ENCODE peak calls at places on chromosomes 16 and 17, in eight cellular contexts. Z is K562; D is activated T-helper 2 cell treated with anti-CD3 and anti-CD28 coated beads, Interferon-gamma antibody, Interleukin-2, Interleukin-4, amounts not matched to agents 10 μg/mL and 5 μg/mL and 100 μg/mL, durations not matched to agents 14 hours and 24 hours and 36 hours; W is T follicular helper cell; K is activated T-helper 1 cell treated with anti-CD3 and anti-CD28 coated beads, Interleukin-2, amount 50 U/mL, for 16 hours; I is C1 segment of cervical spinal cord; U is activated CD4-positive, CD25-positive, alpha-beta regulatory T cell; N is activated CD4-positive, alpha-beta memory T cell treated with anti-CD3 and anti-CD28 coated beads, Interleukin-2, amount 10 ng/mL, durations not matched to agents 7 days and 5 days. G is an unnamed sample.

GRCh38 chr17:13694934-13695333 is 93.2 kb upstream of the HS3ST3A1 start:
- DNase-seq in Z (no peak), D (no peak), W (no peak), K (no peak), I (no peak), U (no peak), N (no peak), G (no peak)

GRCh38 chr17:20095366-20096080 is 86.4 kb downstream of the SPECC1 start:
- DNase-seq in Z (no peak), D (no peak), W (no peak), K (no peak), I (peak), U (no peak), N (no peak), G (peak)

GRCh38 chr17:34305061-34305460 is 14.2 kb upstream of the CCL8 start:
- DNase-seq in Z (no peak), D (no peak), W (no peak), K (no peak), I (no peak), U (no peak), N (no peak), G (no peak)

GRCh38 chr17:10144456-10144855 is 54.0 kb downstream of the GAS7 start:
- DNase-seq in Z (no peak), D (no peak), W (no peak), K (no peak), I (no peak), U (no peak), N (no peak), G (no peak)

GRCh38 chr17:7307686-7308624 is 527 bp downstream of the EIF5A start:
- DNase-seq in Z (peak), D (peak), W (peak), K (no peak), I (no peak), U (peak), N (peak), G (no peak)

GRCh38 chr17:77681820-77682219 is 276.7 kb upstream of the TNRC6C start:
- DNase-seq in Z (no peak), D (no peak), W (no peak), K (no peak), I (peak), U (no peak), N (no peak), G (peak)

GRCh38 chr16:3127745-3128144 is 7.1 kb upstream of the ZNF213 start:
- DNase-seq in Z (no peak), D (no peak), W (no peak), K (no peak), I (peak), U (no peak), N (no peak), G (no peak)

GRCh38 chr17:12409082-12409481 is 256.6 kb upstream of the MYOCD start:
- DNase-seq in Z (no peak), D (no peak), W (no peak), K (no peak), I (no peak), U (no peak), N (no peak), G (no peak)

GRCh38 chr16:29984137-29984763 is 10.6 kb downstream of the TAOK2 start:
- DNase-seq in Z (no peak), D (no peak), W (no peak), K (no peak), I (no peak), U (no peak), N (no peak), G (no peak)

GRCh38 chr16:17836868-17837602 is 366.3 kb upstream of the XYLT1 start:
- DNase-seq in Z (no peak), D (no peak), W (no peak), K (no peak), I (no peak), U (no peak), N (no peak), G (no peak)

GRCh38 chr17:42438600-42439567 is 15.8 kb upstream of the CAVIN1 start:
- DNase-seq in Z (no peak), D (no peak), W (no peak), K (no peak), I (no peak), U (no peak), N (peak), G (no peak)

GRCh38 chr16:9680021-9680655 is 502.1 kb downstream of the GRIN2A start:
- DNase-seq in Z (no peak), D (no peak), W (no peak), K (no peak), I (no peak), U (no peak), N (no peak), G (no peak)

GRCh38 chr17:75386430-75386829 is 19.0 kb downstream of the GRB2 start:
- DNase-seq in Z (no peak), D (no peak), W (no peak), K (no peak), I (no peak), U (no peak), N (no peak), G (no peak)

GRCh38 chr17:72392056-72393010 is 271.5 kb downstream of the SOX9 start:
- DNase-seq in Z (no peak), D (no peak), W (no peak), K (no peak), I (no peak), U (no peak), N (no peak), G (no peak)

GRCh38 chr16:17724242-17724898 is 253.6 kb upstream of the XYLT1 start:
- DNase-seq in Z (no peak), D (no peak), W (no peak), K (no peak), I (no peak), U (no peak), N (no peak), G (no peak)

G was measured in gastrocnemius medialis.